ENCODE peak calls at places on chromosomes 2 and 18, in four cellular contexts. M is pons, N is GM23338, A is heart right ventricle. B is an unnamed sample.

GRCh38 chr18:3254725-3255124 is 7.1 kb downstream of the MYL12A start:
- DNase-seq in M (no peak), N (no peak), A (peak; percentile 40), B (no peak)

GRCh38 chr2:217077841-217078407 is 218.1 kb upstream of the TNP1 start:
- DNase-seq in M (no peak), N (no peak), A (no peak), B (peak; percentile 20)

GRCh38 chr18:77111449-77112160 is 21.0 kb downstream of the MBP start:
- DNase-seq in M (no peak), N (no peak), A (no peak), B (peak; percentile 47)

GRCh38 chr2:144596074-144596871 is 76.4 kb upstream of the ZEB2 start:
- DNase-seq in M (peak; percentile 52), N (peak; percentile 17), A (no peak), B (peak; percentile 92)

GRCh38 chr2:36566887-36567286 is 31.1 kb downstream of the FEZ2 start:
- DNase-seq in M (no peak), N (no peak), A (no peak), B (no peak)

GRCh38 chr18:54983041-54983686 is 23.9 kb upstream of the CCDC68 start:
- DNase-seq in M (peak; percentile 49), N (peak; percentile 78), A (peak; percentile 12), B (no peak)

GRCh38 chr2:223989206-223989859 is 32.1 kb downstream of the MRPL44 start:
- DNase-seq in M (no peak), N (peak; percentile 61), A (no peak), B (no peak)

GRCh38 chr2:62287895-62288589 is 92.1 kb downstream of the B3GNT2 start:
- DNase-seq in M (no peak), N (no peak), A (peak; percentile 79), B (no peak)

GRCh38 chr2:158491072-158491471 is 34.3 kb downstream of the PKP4 start:
- DNase-seq in M (no peak), N (no peak), A (no peak), B (no peak)

GRCh38 chr2:59998324-59998723 is 555.1 kb downstream of the BCL11A start:
- DNase-seq in M (no peak), N (no peak), A (no peak), B (no peak)

GRCh38 chr2:207320381-207321159 is 154.8 kb upstream of the KLF7 start:
- DNase-seq in M (no peak), N (no peak), A (no peak), B (no peak)

GRCh38 chr2:164456599-164456998 is 164.7 kb downstream of the GRB14 start:
- DNase-seq in M (peak; percentile 7), N (no peak), A (no peak), B (no peak)

GRCh38 chr2:9847140-9847539 is 3.9 kb downstream of the TAF1B start:
- DNase-seq in M (no peak), N (no peak), A (no peak), B (no peak)

GRCh38 chr2:190169221-190170072 is 106.9 kb upstream of the MSTN start:
- DNase-seq in M (no peak), N (no peak), A (no peak), B (no peak)

GRCh38 chr2:207711750-207712487 is 479 bp downstream of the CCNYL1 start:
- DNase-seq in M (peak; percentile 14), N (peak; percentile 61), A (peak; percentile 50), B (peak; percentile 79)

GRCh38 chr18:12278765-12279682 is 24.9 kb downstream of the CIDEA start:
- DNase-seq in M (peak; percentile 16), N (peak; percentile 82), A (peak; percentile 92), B (peak; percentile 99)

GRCh38 chr2:21261591-21261990 is 137.8 kb downstream of the TDRD15 start:
- DNase-seq in M (no peak), N (no peak), A (no peak), B (peak; percentile 46)

GRCh38 chr18:39976771-39977170 is 1978.3 kb upstream of the PIK3C3 start:
- DNase-seq in M (no peak), N (no peak), A (no peak), B (no peak)

GRCh38 chr2:8412082-8412481 is 269.8 kb upstream of the ID2 start:
- DNase-seq in M (no peak), N (no peak), A (no peak), B (peak; percentile 28)

GRCh38 chr18:69947361-69948106 is at the start of gene CD226:
- DNase-seq in M (no peak), N (no peak), A (no peak), B (no peak)

GRCh38 chr2:170465241-170465640 is 249.9 kb upstream of the SP5 start:
- DNase-seq in M (no peak), N (no peak), A (no peak), B (no peak)

GRCh38 chr2:10444463-10444862 is 3.7 kb downstream of the ODC1 start:
- DNase-seq in M (no peak), N (no peak), A (no peak), B (no peak)

GRCh38 chr2:208062113-208062512 is 36.8 kb upstream of the PLEKHM3 start:
- DNase-seq in M (peak; percentile 28), N (peak; percentile 86), A (no peak), B (no peak)

GRCh38 chr18:49764032-49764431 is 49.3 kb downstream of the ACAA2 start:
- DNase-seq in M (no peak), N (no peak), A (no peak), B (no peak)

B was measured in islet precursor cell.